ENCODE peak calls at places on chromosome 5, in eight cellular contexts. W, D, E, X, S, T, P and O are unnamed samples.

GRCh38 chr5:53749611-53750010 is 189.2 kb downstream of the NDUFS4 start:
- DNase-seq in E (no peak), P (no peak), D (no peak), T (no peak), W (no peak), X (no peak), S (no peak), O (no peak)

GRCh38 chr5:150295172-150295611 is 5.6 kb upstream of the CAMK2A start:
- DNase-seq in D (peak), S (no peak), W (peak), T (no peak), E (peak), X (no peak), P (no peak), O (no peak)

GRCh38 chr5:83919071-83920041 is 198.7 kb upstream of the HAPLN1 start:
- DNase-seq in X (peak), W (no peak), P (no peak), T (no peak), S (no peak), E (no peak), D (no peak), O (no peak)

GRCh38 chr5:40879163-40879942 is 29.9 kb upstream of the C7 start:
- DNase-seq in X (peak), P (no peak), E (peak), W (peak), T (no peak), D (peak), S (no peak), O (no peak)

GRCh38 chr5:138783976-138784375 is 30.8 kb downstream of the CTNNA1 start:
- DNase-seq in S (no peak), W (no peak), D (no peak), E (no peak), P (no peak), T (no peak), X (no peak), O (no peak)

GRCh38 chr5:149549461-149550266 is 1.6 kb downstream of the CSNK1A1 start:
- DNase-seq in S (peak), D (peak), P (no peak), X (peak), T (no peak), E (peak), W (peak), O (no peak)

GRCh38 chr5:68215888-68216736 is 556 bp downstream of the PIK3R1 start:
- DNase-seq in D (peak), S (peak), X (peak), E (no peak), P (peak), T (peak), W (peak), O (peak)

GRCh38 chr5:176438959-176439757 is 9.0 kb upstream of the FAF2 start:
- DNase-seq in S (no peak), P (no peak), D (peak), T (no peak), W (no peak), E (peak), X (peak), O (no peak)

GRCh38 chr5:88235828-88236227 is 32.8 kb downstream of the TMEM161B start:
- DNase-seq in E (no peak), S (no peak), D (no peak), X (no peak), W (no peak), T (no peak), P (no peak), O (no peak)

GRCh38 chr5:88683506-88684135 is 199.4 kb downstream of the MEF2C start:
- DNase-seq in P (no peak), X (peak), W (no peak), D (peak), T (no peak), E (no peak), S (peak), O (no peak)

GRCh38 chr5:148998174-148998797 is 64.6 kb downstream of the SH3TC2 start:
- DNase-seq in W (peak), S (no peak), X (peak), E (peak), D (peak), P (no peak), T (no peak), O (no peak)

GRCh38 chr5:91212336-91213092 is 170.6 kb downstream of the ARRDC3 start:
- DNase-seq in D (peak), T (no peak), S (no peak), E (peak), X (no peak), W (peak), P (no peak), O (no peak)

GRCh38 chr5:17785774-17786173 is 151.5 kb downstream of the TAF11L14 start:
- DNase-seq in X (no peak), P (no peak), T (no peak), D (no peak), S (no peak), E (no peak), W (no peak), O (no peak)

GRCh38 chr5:153551537-153552079 is 61.1 kb downstream of the GRIA1 start:
- DNase-seq in T (no peak), W (peak), D (peak), S (no peak), P (no peak), E (peak), X (no peak), O (no peak)

GRCh38 chr5:115494570-115495289 is 49.8 kb downstream of the FEM1C start:
- DNase-seq in W (no peak), P (no peak), S (no peak), X (no peak), D (no peak), T (no peak), E (peak), O (no peak)

GRCh38 chr5:14882658-14883580 is 11.3 kb upstream of the ANKH start:
- DNase-seq in W (no peak), X (no peak), E (no peak), P (no peak), D (no peak), S (no peak), T (no peak), O (no peak)

GRCh38 chr5:124602925-124603650 is 143.4 kb downstream of the ZNF608 start:
- DNase-seq in E (no peak), S (no peak), P (no peak), T (no peak), X (no peak), W (no peak), D (no peak), O (no peak)

GRCh38 chr5:143561248-143561647 is 157.8 kb upstream of the NR3C1 start:
- DNase-seq in S (no peak), X (no peak), T (no peak), P (no peak), W (no peak), E (no peak), D (no peak), O (no peak)

GRCh38 chr5:169374761-169375160 is 73.8 kb upstream of the SLIT3 start:
- DNase-seq in D (peak), S (no peak), X (no peak), T (no peak), P (no peak), W (no peak), E (no peak), O (no peak)

GRCh38 chr5:143880178-143880577 is 68.2 kb downstream of the HMHB1 start:
- DNase-seq in S (no peak), W (no peak), D (no peak), X (no peak), P (no peak), T (no peak), E (no peak), O (no peak)

GRCh38 chr5:180135128-180135955 is 63.8 kb upstream of the RNF130 start:
- DNase-seq in P (no peak), D (no peak), X (peak), E (peak), S (no peak), W (peak), T (peak), O (no peak)

GRCh38 chr5:170293273-170293672 is 4.3 kb downstream of the LCP2 start:
- DNase-seq in W (no peak), P (no peak), S (no peak), D (no peak), E (no peak), T (peak), X (peak), O (no peak)

GRCh38 chr5:150571836-150572235 is 63.9 kb downstream of the NDST1 start:
- DNase-seq in X (no peak), E (no peak), P (no peak), D (no peak), T (no peak), W (no peak), S (no peak), O (no peak)

GRCh38 chr5:133421394-133421793 is 190.9 kb downstream of the FSTL4 start:
- DNase-seq in S (peak), P (no peak), W (no peak), E (peak), T (no peak), X (peak), D (peak), O (no peak)

GRCh38 chr5:14581891-14582796 is 552 bp downstream of the OTULINL start:
- DNase-seq in P (peak), T (peak), X (peak), D (peak), W (peak), S (peak), E (peak), O (peak)

GRCh38 chr5:56025303-56025885 is 30.6 kb upstream of the IL6ST start:
- DNase-seq in T (no peak), D (peak), S (no peak), W (no peak), X (no peak), E (peak), P (no peak), O (no peak)

GRCh38 chr5:93874080-93874479 is 132.7 kb upstream of the POU5F2 start:
- DNase-seq in S (no peak), W (no peak), T (no peak), E (peak), X (no peak), P (no peak), D (no peak), O (no peak)

GRCh38 chr5:34676409-34676808 is 20.3 kb downstream of the RAI14 start:
- DNase-seq in S (no peak), T (no peak), X (no peak), P (no peak), D (no peak), E (peak), W (no peak), O (no peak)

GRCh38 chr5:151155149-151155776 is 2.3 kb downstream of the ANXA6 start:
- DNase-seq in W (no peak), S (no peak), P (no peak), X (peak), D (no peak), E (peak), T (peak), O (no peak)

GRCh38 chr5:132456553-132457361 is 33.8 kb downstream of the IRF1 start:
- DNase-seq in W (no peak), X (peak), P (no peak), E (peak), D (no peak), T (peak), S (no peak), O (no peak)

GRCh38 chr5:53714324-53715010 is 154.0 kb downstream of the NDUFS4 start:
- DNase-seq in D (peak), S (no peak), X (no peak), T (no peak), W (no peak), E (no peak), P (no peak), O (no peak)

GRCh38 chr5:157245477-157245876 is 20.4 kb upstream of the CYFIP2 start:
- DNase-seq in S (no peak), D (no peak), W (peak), E (peak), T (no peak), X (no peak), P (no peak), O (no peak)

GRCh38 chr5:10286552-10287227 is 21.0 kb downstream of the CMBL start:
- DNase-seq in X (no peak), P (no peak), E (peak), S (no peak), W (no peak), D (no peak), T (no peak), O (no peak)

GRCh38 chr5:83475540-83476469 is 4.3 kb downstream of the VCAN start:
- DNase-seq in S (no peak), E (peak), W (peak), P (no peak), T (no peak), D (peak), X (no peak), O (no peak)

GRCh38 chr5:106142131-106142530 is 1528.6 kb downstream of the EFNA5 start:
- DNase-seq in D (no peak), E (no peak), P (no peak), W (no peak), T (no peak), S (no peak), X (no peak), O (no peak)

GRCh38 chr5:143051244-143052058 is 281.3 kb downstream of the ARHGAP26 start:
- DNase-seq in D (no peak), E (peak), T (no peak), P (no peak), W (peak), S (no peak), X (peak), O (no peak)

GRCh38 chr5:98631311-98632054 is 142.0 kb upstream of the RGMB start:
- DNase-seq in X (no peak), P (no peak), S (no peak), E (peak), D (peak), T (no peak), W (peak), O (no peak)

GRCh38 chr5:158861366-158861765 is 238.3 kb downstream of the EBF1 start:
- DNase-seq in S (no peak), D (no peak), E (no peak), P (no peak), W (no peak), T (no peak), X (no peak), O (no peak)

GRCh38 chr5:150525781-150526180 is 17.9 kb downstream of the NDST1 start:
- DNase-seq in W (no peak), X (no peak), P (no peak), S (no peak), T (no peak), D (no peak), E (no peak), O (no peak)

GRCh38 chr5:167708449-167708848 is 583.0 kb upstream of the WWC1 start:
- DNase-seq in S (no peak), T (no peak), P (no peak), X (no peak), E (no peak), D (peak), W (no peak), O (no peak)
- TF ChIP-seq CTCF in S (no peak), T (no peak), P (no peak), X (no peak), E (no peak), D (no peak), W (no peak), O (no peak)

GRCh38 chr5:122312670-122312988 is 592 bp downstream of the SNCAIP start:
- DNase-seq in S (peak), D (no peak), W (no peak), T (peak), E (peak), P (peak), X (no peak), O (no peak)
- TF ChIP-seq CTCF in S (no peak), D (no peak), W (no peak), T (no peak), E (no peak), P (no peak), X (no peak), O (no peak)

DNA sequence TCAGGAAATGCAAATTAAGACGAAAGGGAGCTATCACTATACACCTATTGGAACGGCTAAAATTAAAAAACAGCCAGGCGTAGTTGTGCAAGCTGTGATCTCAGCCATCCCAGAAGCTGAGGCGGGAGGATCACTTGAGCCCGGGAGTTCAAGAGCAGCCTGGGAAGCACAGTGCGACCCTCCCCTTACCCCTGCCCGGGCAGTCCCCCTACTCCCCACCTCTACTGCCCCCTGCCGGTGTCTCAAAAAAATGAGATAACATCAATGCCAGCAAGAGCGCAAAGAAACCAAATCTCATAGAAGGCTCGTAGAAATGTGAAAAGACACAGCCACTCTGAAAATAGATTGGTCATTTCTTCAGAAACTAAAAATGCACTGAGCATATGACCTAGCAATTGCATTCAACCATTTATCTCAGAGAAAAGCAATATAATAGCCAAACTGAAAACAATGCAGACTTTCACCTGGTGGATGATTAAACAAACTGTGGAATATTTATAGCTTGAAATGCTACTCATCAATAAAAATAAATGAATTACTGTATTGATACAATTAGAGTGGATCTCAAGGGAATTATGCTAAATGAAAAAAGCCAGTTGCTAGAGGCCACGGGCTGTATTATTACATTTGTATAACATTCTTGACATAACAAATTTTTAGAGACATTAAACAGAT is 20.6 kb downstream of the OR2V2 start:
- DNase-seq in P (no peak), T (no peak), W (no peak), E (no peak), X (peak), D (peak), S (peak), O (peak)
- TF ChIP-seq CTCF in P (peak), T (no peak), W (peak), E (peak), X (peak), D (peak), S (peak), O (peak)

GRCh38 chr5:36206913-36207312 is 34.8 kb downstream of the NADK2 start:
- DNase-seq in P (no peak), D (no peak), W (no peak), E (peak), S (no peak), T (no peak), X (no peak), O (no peak)
- TF ChIP-seq CTCF in P (no peak), D (no peak), W (no peak), E (no peak), S (no peak), T (no peak), X (no peak), O (no peak)

DNA sequence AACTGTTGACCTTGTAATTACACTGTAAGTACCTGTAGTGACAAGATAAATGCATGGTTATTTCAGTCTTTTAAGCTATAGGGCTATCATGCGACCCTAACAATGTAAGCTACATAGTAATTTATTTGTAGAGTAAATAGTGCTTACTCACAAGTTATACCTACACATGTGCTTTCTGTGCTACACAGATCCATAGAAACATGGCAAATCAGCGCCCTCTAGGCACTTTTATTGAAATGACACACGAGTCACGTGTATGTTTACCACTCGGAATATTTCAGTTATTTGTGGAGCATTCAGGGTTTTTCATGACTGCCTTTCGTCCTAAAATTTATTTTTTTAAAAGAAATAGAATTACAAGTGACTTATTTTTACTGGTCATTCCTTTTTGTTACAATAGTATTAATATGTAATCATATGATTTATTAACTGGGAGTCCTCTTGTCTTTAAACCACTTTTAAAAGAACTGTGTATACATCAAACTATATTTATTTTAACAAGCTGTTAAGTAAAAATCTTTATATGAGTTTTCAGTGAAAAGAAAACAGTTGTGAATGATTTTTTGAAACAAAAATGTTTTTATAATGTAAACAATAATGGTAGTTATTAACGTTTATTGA is 1242.3 kb upstream of the WWC1 start:
- DNase-seq in E (peak), S (peak), X (peak), P (no peak), D (peak), T (no peak), W (peak), O (peak)
- TF ChIP-seq CTCF in E (peak), S (peak), X (peak), P (peak), D (peak), T (peak), W (peak), O (peak)

GRCh38 chr5:173057062-173057924 is 1.1 kb downstream of the CREBRF start:
- DNase-seq in W (peak), X (peak), T (peak), D (peak), S (peak), P (peak), E (peak), O (peak)
- TF ChIP-seq CTCF in W (no peak), X (no peak), T (no peak), D (no peak), S (no peak), P (no peak), E (peak), O (peak)

GRCh38 chr5:100424787-100425186 is 110.4 kb upstream of the FAM174A start:
- DNase-seq in D (no peak), S (no peak), W (no peak), P (no peak), T (no peak), E (no peak), X (no peak), O (no peak)

GRCh38 chr5:100430268-100430900 is 104.8 kb upstream of the FAM174A start:
- DNase-seq in X (peak), P (no peak), E (peak), W (peak), S (peak), T (no peak), D (peak), O (peak)
- TF ChIP-seq CTCF in X (peak), P (peak), E (peak), W (peak), S (peak), T (peak), D (peak), O (peak)

GRCh38 chr5:399296-400281 is 43.4 kb upstream of the EXOC3 start:
- DNase-seq in D (peak), E (peak), T (peak), X (peak), W (peak), S (peak), P (peak), O (peak)
- TF ChIP-seq CTCF in D (no peak), E (no peak), T (no peak), X (peak), W (no peak), S (no peak), P (no peak), O (no peak)

DNA sequence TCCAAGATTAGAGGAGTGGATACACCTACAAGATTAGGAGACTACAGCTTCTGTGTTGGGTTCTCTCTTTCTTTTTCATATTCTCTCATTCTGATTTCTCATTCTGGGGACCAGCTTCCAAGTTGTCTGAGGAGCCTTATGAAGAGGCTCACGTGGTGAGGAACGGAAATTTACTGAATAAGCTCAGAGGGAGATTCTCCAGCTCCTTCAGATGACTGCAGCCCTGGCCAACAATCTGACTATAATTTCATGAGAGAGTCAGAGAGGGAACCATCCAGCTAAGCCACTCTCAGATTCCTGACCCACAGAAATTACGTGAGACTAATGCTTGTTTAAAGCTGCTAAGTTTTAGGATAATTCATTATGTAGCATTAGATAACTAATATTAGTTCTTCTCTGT is 27.1 kb upstream of the TENT2 start:
- DNase-seq in X (no peak), T (no peak), E (no peak), W (no peak), S (no peak), D (no peak), P (no peak), O (no peak)
- TF ChIP-seq CTCF in X (no peak), T (no peak), E (no peak), W (no peak), S (no peak), D (no peak), P (no peak), O (no peak)